ENCODE peak calls at places on chromosomes 11 and 22, in ten cellular contexts. N is H54, P is erythroblast, Z is lower leg skin, G is ovary, C is suprapubic skin, U is IMR-90, B is H1, Y is right lobe of liver, X is heart left ventricle. D is an unnamed sample.

GRCh38 chr11:68684385-68685356 is at the start of gene GAL:
- DNase-seq in Y (no peak), N (no peak), B (no peak), Z (no peak), C (peak), G (no peak), X (no peak), U (no peak), P (peak), D (no peak)

GRCh38 chr11:119028346-119029068 is 2.2 kb downstream of the SLC37A4 start:
- DNase-seq in G (no peak), C (no peak), P (no peak), Z (no peak), B (no peak), Y (peak), X (no peak), U (no peak), N (no peak), D (no peak)

GRCh38 chr11:118929496-118930151 is 3.9 kb upstream of the BCL9L start:
- DNase-seq in Y (peak), G (peak), C (peak), N (no peak), P (peak), B (peak), X (peak), Z (peak), U (peak), D (peak)

GRCh38 chr22:49691256-49691655 is 136.4 kb downstream of the BRD1 start:
- DNase-seq in Y (no peak), B (no peak), C (peak), X (no peak), U (no peak), P (no peak), G (no peak), Z (no peak), N (no peak), D (no peak)

GRCh38 chr22:11628651-11629511 is 3899.1 kb upstream of the OR11H1 start:
- DNase-seq in B (no peak), C (peak), N (no peak), Y (no peak), U (no peak), Z (no peak), P (no peak), X (no peak), G (no peak), D (no peak)

GRCh38 chr11:14075118-14075601 is 112.6 kb downstream of the SPON1 start:
- DNase-seq in Z (no peak), N (no peak), U (no peak), P (no peak), C (no peak), B (no peak), X (no peak), Y (no peak), G (no peak), D (no peak)

GRCh38 chr22:39932918-39933649 is 27.1 kb upstream of the TMA7B start:
- DNase-seq in U (no peak), X (no peak), Y (peak), C (no peak), B (peak), G (no peak), N (peak), P (peak), Z (peak), D (peak)

GRCh38 chr11:69640995-69641581 is at the start of gene CCND1:
- DNase-seq in B (peak), Y (peak), U (peak), G (no peak), X (peak), C (peak), P (no peak), Z (peak), N (peak), D (peak)

GRCh38 chr11:84398017-84398626 is 1112.0 kb upstream of the CCDC90B start:
- DNase-seq in G (no peak), P (peak), N (no peak), Z (no peak), Y (no peak), C (no peak), X (no peak), U (peak), B (no peak), D (no peak)

GRCh38 chr11:120857508-120857907 is 166.4 kb upstream of the TBCEL start:
- DNase-seq in N (no peak), X (no peak), Y (no peak), G (no peak), U (no peak), P (no peak), C (no peak), Z (no peak), B (no peak), D (no peak)

GRCh38 chr11:114179234-114179941 is 116.8 kb upstream of the NNMT start:
- DNase-seq in U (no peak), C (no peak), G (peak), B (no peak), Y (peak), N (no peak), Z (peak), P (peak), X (peak), D (peak)

DNA sequence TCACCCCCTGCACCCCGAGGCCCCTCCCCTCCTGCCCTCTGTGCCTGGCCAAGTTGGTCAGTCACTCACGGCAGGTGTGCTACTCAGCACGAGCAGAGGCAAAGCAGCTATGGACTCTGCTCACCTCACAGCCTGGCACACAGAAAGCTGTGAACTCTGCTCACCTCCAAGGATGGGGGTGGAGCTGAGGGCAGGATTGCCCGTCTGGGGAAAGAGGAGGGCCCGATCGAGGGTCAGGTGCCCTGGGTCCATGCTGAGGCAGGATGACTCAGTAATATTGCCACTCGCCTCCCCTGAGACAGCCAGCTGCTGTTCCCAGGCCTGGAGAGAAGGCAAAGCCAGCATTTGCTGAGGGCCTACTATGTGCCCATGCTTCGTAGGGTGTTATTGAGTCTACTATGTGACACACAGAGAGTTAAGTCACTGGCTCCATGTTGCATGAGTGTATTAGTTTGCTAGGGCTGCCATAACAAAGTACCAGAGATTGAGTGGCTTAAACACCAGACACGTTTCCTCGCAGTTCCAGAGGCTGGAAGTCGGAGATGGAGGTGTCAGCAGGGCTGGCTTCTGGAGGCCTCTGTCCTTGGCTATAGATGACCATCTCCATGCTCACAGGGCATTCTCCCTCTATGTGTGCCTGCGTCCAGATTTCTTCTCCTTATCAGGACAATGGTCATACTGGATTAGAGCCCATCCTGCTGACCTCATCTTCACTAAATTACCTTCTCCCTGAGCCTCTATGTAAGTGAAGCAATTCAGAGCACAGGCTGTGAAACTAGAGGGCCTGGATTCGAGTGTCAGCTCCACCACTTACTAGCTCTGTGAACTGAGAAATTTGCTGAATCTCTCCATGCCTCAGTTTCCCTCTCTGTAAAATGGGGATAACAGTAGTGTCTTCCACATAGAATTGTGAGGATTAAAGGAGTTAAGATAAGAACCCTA is 13.2 kb upstream of the TSKU start:
- DNase-seq in N (peak), U (peak), B (no peak), P (peak), Y (peak), C (no peak), G (no peak), X (no peak), Z (no peak), D (peak)
- TF ChIP-seq POLR2A in N (no peak), U (peak), B (no peak), P (no peak), Y (no peak), C (no peak), G (no peak), X (no peak), Z (no peak), D (peak)

DNA sequence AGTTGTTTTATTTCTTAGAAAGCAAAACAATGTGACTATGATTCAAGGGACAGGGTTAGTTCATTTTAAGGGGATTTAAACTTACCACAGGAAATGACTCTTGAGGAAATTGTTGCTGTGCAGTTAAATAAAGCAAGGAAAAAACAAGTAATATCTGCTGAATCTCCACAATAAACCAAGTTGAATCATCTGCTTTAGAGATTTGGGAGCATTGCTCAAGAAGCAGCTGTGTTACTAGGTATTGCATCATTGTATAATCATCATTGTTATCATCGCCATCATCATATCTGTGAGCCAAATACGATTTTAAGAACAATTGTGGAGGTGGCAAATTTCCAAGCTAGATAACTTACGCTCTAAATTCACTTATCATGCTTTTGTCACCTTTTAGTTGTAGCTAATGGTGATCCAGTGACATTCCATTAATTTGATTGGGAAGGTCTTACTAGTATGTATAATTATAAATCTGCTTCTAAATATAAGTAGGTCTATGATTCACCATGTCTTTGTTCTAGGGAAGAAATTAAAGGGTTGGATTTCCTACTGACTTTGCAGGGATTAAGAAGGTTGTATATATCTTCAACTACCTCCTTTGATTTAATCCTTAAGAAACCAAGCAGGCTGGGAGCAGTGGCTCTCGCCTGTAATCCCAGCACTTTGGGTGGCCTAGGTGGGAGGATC is 19.9 kb downstream of the MMP10 start:
- DNase-seq in N (peak), U (peak), C (no peak), Y (no peak), Z (no peak), P (peak), X (no peak), B (no peak), G (no peak), D (no peak)
- TF ChIP-seq POLR2A in N (no peak), U (no peak), C (no peak), Y (no peak), Z (no peak), P (no peak), X (no peak), B (no peak), G (no peak), D (no peak)

DNA sequence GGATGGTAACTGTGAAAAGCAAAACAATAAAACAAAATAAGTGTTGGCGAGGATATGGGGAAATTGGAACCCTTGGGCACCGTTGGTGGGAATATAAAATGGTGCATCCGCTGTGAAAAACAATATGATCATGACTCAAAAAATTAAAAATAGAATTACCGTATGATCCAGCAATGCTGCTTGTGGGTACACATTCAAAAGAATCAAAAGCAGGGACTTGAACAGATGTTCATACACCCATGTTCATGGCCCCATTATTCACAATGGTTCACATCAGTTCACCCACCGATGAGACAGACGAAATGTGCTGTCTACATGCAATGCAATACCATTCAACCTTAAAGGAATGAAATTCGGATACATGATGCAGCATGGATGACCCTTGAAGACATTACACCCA is 1.2 kb upstream of the DERL3 start:
- DNase-seq in G (no peak), P (no peak), Z (no peak), C (no peak), X (no peak), B (no peak), N (no peak), U (no peak), Y (no peak), D (no peak)
- TF ChIP-seq POLR2A in G (no peak), P (no peak), Z (no peak), C (no peak), X (no peak), B (no peak), N (no peak), U (no peak), Y (no peak), D (no peak)

DNA sequence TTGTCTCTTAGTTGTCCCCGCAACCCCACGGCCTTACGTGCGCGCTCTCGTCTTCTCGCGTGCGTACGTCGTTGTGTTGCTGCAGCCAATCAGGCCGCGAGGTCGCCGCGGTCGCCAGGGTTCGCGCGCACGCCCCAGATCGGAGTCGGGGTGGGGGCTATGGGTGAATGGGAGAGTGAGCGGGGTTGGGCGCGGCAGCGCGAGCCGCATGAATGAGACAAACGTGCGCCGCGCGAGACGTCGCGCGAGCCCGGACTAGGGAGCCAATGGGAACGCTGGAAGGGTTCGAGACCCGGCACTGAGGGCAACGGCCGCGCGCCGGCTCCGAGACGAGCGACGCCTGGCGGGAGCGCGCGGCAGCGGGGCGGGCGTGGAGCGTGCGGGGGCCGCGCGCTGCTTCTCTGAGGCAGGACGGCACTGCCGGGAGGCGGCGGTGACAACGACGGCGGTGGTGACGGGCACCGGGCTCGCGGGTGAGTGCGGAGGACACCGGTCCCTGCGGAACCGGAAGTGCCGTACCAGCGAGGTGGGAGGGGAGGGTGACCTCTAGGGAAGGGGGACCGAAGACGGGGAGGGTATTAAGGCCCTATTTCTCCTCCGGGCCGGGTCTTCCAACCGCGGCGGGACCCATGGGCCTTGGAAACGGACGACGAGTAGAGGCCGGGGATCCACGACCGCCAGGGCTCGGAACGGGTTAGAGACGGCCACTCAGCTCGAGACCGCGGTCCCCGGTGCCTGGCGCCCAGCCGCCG is at the start of gene ZDHHC5:
- DNase-seq in X (peak), C (peak), Y (peak), P (peak), Z (peak), G (peak), N (peak), B (peak), U (peak), D (peak)
- TF ChIP-seq POLR2A in X (peak), C (peak), Y (peak), P (peak), Z (no peak), G (peak), N (peak), B (peak), U (peak), D (peak)

GRCh38 chr22:25045176-25045575 is 92.7 kb downstream of the KIAA1671 start:
- DNase-seq in G (no peak), N (no peak), Z (no peak), Y (no peak), U (no peak), B (no peak), C (no peak), X (no peak), P (no peak), D (no peak)
- TF ChIP-seq POLR2A in G (no peak), N (no peak), Z (no peak), Y (no peak), U (no peak), B (no peak), C (no peak), X (no peak), P (no peak), D (no peak)

DNA sequence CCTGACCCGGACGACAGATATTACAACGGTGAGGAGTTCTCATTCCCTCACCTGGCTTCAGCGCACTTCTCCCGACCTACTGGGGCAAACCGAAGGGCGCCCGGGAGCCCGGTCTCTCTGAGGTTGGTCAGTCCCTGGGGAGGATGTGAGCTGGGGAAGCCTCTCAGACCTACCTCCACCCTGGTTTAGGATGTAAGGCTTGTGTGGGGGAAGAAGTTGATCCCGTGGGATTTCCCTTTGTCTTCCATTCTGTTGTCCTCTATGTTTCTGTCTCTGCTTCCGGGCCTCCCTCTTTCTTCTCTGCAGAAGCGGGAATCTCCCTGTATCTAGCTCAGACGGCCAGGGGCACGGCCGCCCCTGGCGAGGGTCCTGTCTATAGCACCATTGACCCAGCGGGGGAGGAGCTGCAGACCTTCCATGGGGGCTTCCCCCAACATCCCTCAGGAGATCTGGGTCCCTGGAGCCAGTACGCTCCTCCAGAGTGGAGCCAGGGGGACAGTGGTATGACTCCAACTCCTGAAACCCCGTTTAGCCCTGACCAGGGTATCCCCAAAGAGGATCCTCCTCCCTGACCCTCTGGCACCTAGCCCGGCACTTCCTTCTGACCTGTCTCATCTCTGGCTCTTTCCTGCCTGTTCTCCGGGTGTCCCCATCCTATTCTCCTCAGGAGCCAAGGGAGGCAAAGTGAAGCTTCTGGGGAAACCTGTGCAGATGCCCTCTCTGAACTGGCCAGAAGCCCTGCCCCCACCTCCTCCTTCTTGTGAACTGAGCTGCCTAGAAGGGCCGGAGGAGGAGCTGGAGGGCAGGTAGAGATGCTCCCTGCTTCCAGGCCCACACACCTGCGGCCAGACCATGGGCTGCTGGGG is 12.6 kb downstream of the ROBO3 start:
- DNase-seq in N (no peak), X (no peak), C (peak), G (no peak), Z (peak), Y (no peak), B (no peak), U (no peak), P (no peak), D (no peak)
- TF ChIP-seq POLR2A in N (no peak), X (no peak), C (no peak), G (no peak), Z (no peak), Y (no peak), B (no peak), U (no peak), P (no peak), D (no peak)

GRCh38 chr11:108983621-108984020 is 318.8 kb downstream of the DDX10 start:
- DNase-seq in P (no peak), U (no peak), G (no peak), X (no peak), Z (no peak), Y (no peak), N (no peak), C (no peak), B (no peak), D (no peak)
- TF ChIP-seq POLR2A in P (no peak), U (no peak), G (no peak), X (no peak), Z (no peak), Y (no peak), N (no peak), C (no peak), B (no peak), D (no peak)

GRCh38 chr11:208177-208916 is 839 bp downstream of the RIC8A start:
- DNase-seq in U (peak), B (peak), Y (peak), C (peak), Z (peak), G (peak), X (peak), N (peak), P (peak), D (peak)

GRCh38 chr11:206516-207212 is 535 bp downstream of the BET1L start:
- DNase-seq in Z (peak), X (no peak), Y (no peak), C (peak), N (no peak), B (peak), P (peak), G (peak), U (no peak), D (peak)

GRCh38 chr11:206002-206384 is 1.2 kb downstream of the BET1L start:
- DNase-seq in Z (peak), X (no peak), C (peak), Y (no peak), P (no peak), B (no peak), N (no peak), U (no peak), G (peak), D (peak)

GRCh38 chr11:208917-209260 is 1.4 kb downstream of the RIC8A start:
- DNase-seq in G (peak), X (no peak), B (no peak), P (no peak), Y (no peak), C (peak), U (no peak), Z (no peak), N (no peak), D (no peak)

GRCh38 chr11:207213-208176 is at the start of the genes BET1L and RIC8A:
- DNase-seq in U (peak), Z (peak), X (peak), Y (peak), C (peak), G (peak), N (peak), B (peak), P (peak), D (peak)
- TF ChIP-seq POLR2A in U (peak), Z (no peak), X (peak), Y (peak), C (peak), G (peak), N (peak), B (peak), P (peak), D (peak)

D was measured in transverse colon.